ENCODE peak calls at places on chromosomes 3 and 15, in nine cellular contexts. D, A, F, N, O, Q, P, R and X are unnamed samples.

GRCh38 chr3:143974877-143975238 is 3.2 kb downstream of the DIPK2A start:
- DNase-seq in A (no peak), F (no peak), R (peak; percentile 34), D (no peak), N (no peak), Q (no peak), O (no peak), P (peak; percentile 31), X (no peak)

GRCh38 chr15:91040851-91041250 is 18.5 kb upstream of the VPS33B start:
- DNase-seq in D (no peak), P (no peak), A (no peak), R (no peak), N (no peak), Q (no peak), F (no peak), O (no peak), X (no peak)

GRCh38 chr3:56135941-56136340 is 332.3 kb downstream of the ERC2 start:
- DNase-seq in P (no peak), A (no peak), Q (no peak), O (no peak), F (no peak), D (no peak), R (no peak), N (no peak), X (no peak)

GRCh38 chr3:58171126-58171525 is 39.6 kb downstream of the DNASE1L3 start:
- DNase-seq in F (no peak), R (no peak), D (no peak), N (no peak), P (no peak), A (no peak), O (no peak), Q (no peak), X (no peak)

GRCh38 chr3:29898609-29899008 is 617.7 kb downstream of the RBMS3 start:
- DNase-seq in O (no peak), F (no peak), Q (no peak), P (no peak), D (no peak), R (no peak), N (no peak), A (no peak), X (no peak)

GRCh38 chr3:100269410-100270217 is 8.8 kb downstream of the TBC1D23 start:
- DNase-seq in A (no peak), F (no peak), R (peak; percentile 69), O (no peak), N (peak; percentile 72), D (no peak), P (peak; percentile 94), Q (no peak), X (peak; percentile 8)

GRCh38 chr3:116444819-116445290 is 432 bp downstream of the LSAMP start:
- DNase-seq in O (no peak), P (no peak), R (no peak), A (no peak), F (peak; percentile 16), D (no peak), N (no peak), Q (peak; percentile 35), X (peak; percentile 28)

GRCh38 chr15:70214266-70214665 is 116.5 kb upstream of the TLE3 start:
- DNase-seq in D (no peak), F (no peak), A (no peak), Q (no peak), P (no peak), R (no peak), O (no peak), N (no peak), X (no peak)

GRCh38 chr15:58227706-58228543 is 89.7 kb downstream of the AQP9 start:
- DNase-seq in R (peak; percentile 91), P (peak; percentile 83), O (peak; percentile 74), A (no peak), Q (peak; percentile 83), D (peak; percentile 62), N (peak; percentile 63), F (peak; percentile 79), X (peak; percentile 87)

GRCh38 chr15:55334997-55335396 is 16.0 kb downstream of the PIGB start:
- DNase-seq in R (peak; percentile 35), O (no peak), P (peak; percentile 85), F (no peak), A (no peak), D (no peak), Q (no peak), N (peak; percentile 38), X (no peak)

GRCh38 chr3:149393355-149394165 is 16.1 kb upstream of the TM4SF1 start:
- DNase-seq in O (peak; percentile 76), A (peak; percentile 60), D (peak; percentile 80), R (peak; percentile 91), N (peak; percentile 52), Q (peak; percentile 86), F (peak; percentile 70), P (peak; percentile 84), X (peak; percentile 93)

GRCh38 chr3:5429517-5429890 is 242.0 kb downstream of the EDEM1 start:
- DNase-seq in N (no peak), P (no peak), F (no peak), R (no peak), A (no peak), O (no peak), Q (no peak), D (no peak), X (no peak)

GRCh38 chr15:75029378-75030022 is 6.1 kb downstream of the PPCDC start:
- DNase-seq in N (peak; percentile 63), R (peak; percentile 91), Q (peak; percentile 94), P (peak; percentile 89), A (peak; percentile 93), D (peak; percentile 93), O (peak; percentile 93), F (peak; percentile 97), X (peak; percentile 95)

GRCh38 chr15:80967451-80967850 is 22.2 kb downstream of the MESD start:
- DNase-seq in F (peak; percentile 14), R (peak; percentile 79), A (no peak), D (no peak), Q (peak; percentile 46), P (no peak), O (no peak), N (peak; percentile 72), X (no peak)

GRCh38 chr3:112391648-112392047 is 58.7 kb downstream of the CD200 start:
- DNase-seq in D (no peak), N (no peak), A (no peak), F (no peak), O (no peak), R (peak; percentile 90), Q (no peak), P (no peak), X (no peak)

GRCh38 chr15:33994005-33994615 is 25.8 kb downstream of the CHRM5 start:
- DNase-seq in A (no peak), R (peak; percentile 57), D (no peak), Q (peak; percentile 25), F (peak; percentile 44), O (no peak), N (no peak), P (peak; percentile 68), X (no peak)

GRCh38 chr15:77187751-77188464 is 117.0 kb upstream of the TSPAN3 start:
- DNase-seq in R (peak; percentile 86), P (peak; percentile 30), A (no peak), Q (no peak), N (no peak), O (peak; percentile 84), F (peak; percentile 19), D (peak; percentile 41), X (no peak)

GRCh38 chr3:140699516-140700231 is 21.8 kb downstream of the TRIM42 start:
- DNase-seq in F (no peak), R (no peak), O (no peak), N (no peak), A (no peak), D (no peak), Q (peak; percentile 26), P (no peak), X (no peak)

GRCh38 chr3:140695361-140696061 is 17.6 kb downstream of the TRIM42 start:
- DNase-seq in D (no peak), N (no peak), O (no peak), P (no peak), F (no peak), Q (no peak), R (no peak), A (no peak), X (no peak)
- TF ChIP-seq CTCF in D (no peak), N (no peak), O (no peak), P (no peak), F (no peak), Q (no peak), R (no peak), A (no peak), X (no peak)

GRCh38 chr15:85312925-85313324 is 67.5 kb upstream of the AKAP13 start:
- DNase-seq in D (no peak), R (peak; percentile 76), F (no peak), Q (no peak), P (no peak), A (no peak), N (no peak), O (no peak), X (no peak)
- TF ChIP-seq CTCF in D (no peak), R (peak; percentile 57), F (no peak), Q (no peak), P (no peak), A (no peak), N (peak; percentile 49), O (no peak), X (no peak)

GRCh38 chr3:51974277-51974962 is 444 bp upstream of the ABHD14A start:
- DNase-seq in P (no peak), F (no peak), O (no peak), D (no peak), A (peak; percentile 81), N (no peak), R (no peak), Q (peak; percentile 49), X (no peak)
- TF ChIP-seq CTCF in P (peak; percentile 7), F (peak; percentile 10), O (no peak), D (no peak), A (peak; percentile 2), N (no peak), R (no peak), Q (no peak), X (peak; percentile 20)

GRCh38 chr15:60554494-60554893 is 75.6 kb upstream of the ICE2 start:
- DNase-seq in P (no peak), N (no peak), O (no peak), R (no peak), D (no peak), F (no peak), Q (no peak), A (no peak), X (no peak)

GRCh38 chr15:60551147-60551780 is 72.3 kb upstream of the ICE2 start:
- DNase-seq in A (no peak), N (no peak), F (no peak), Q (no peak), P (no peak), R (no peak), O (no peak), D (no peak), X (no peak)

GRCh38 chr15:60552224-60552623 is 73.3 kb upstream of the ICE2 start:
- DNase-seq in F (no peak), P (no peak), Q (no peak), N (no peak), O (no peak), D (no peak), A (no peak), R (no peak), X (peak; percentile 24)

GRCh38 chr15:60553163-60553562 is 74.2 kb upstream of the ICE2 start:
- DNase-seq in A (no peak), N (no peak), Q (no peak), O (no peak), R (no peak), P (no peak), D (no peak), F (no peak), X (no peak)

DNA sequence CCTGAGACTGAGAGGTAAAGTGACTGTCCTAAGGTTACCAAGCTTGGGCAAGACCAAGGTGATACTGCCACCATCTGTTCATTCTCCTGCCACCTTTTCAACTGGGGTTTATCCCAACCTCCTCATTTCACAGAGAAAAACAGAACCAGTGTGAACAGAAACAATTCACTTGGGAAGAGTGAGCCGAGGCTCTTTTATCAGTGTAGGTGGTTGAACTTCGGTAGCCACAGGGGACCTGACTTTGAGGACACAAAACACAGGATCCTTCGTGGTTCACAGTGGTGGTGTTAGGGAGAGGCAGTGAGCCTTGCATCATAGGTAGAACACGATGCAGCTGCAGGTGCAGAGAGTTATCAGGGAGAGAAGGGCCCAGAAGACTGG is 72.8 kb upstream of the ICE2 start:
- DNase-seq in O (no peak), R (no peak), D (no peak), A (no peak), P (peak; percentile 52), N (no peak), F (no peak), Q (no peak), X (peak; percentile 49)
- TF ChIP-seq CTCF in O (no peak), R (no peak), D (no peak), A (no peak), P (peak; percentile 74), N (no peak), F (no peak), Q (no peak), X (peak; percentile 25)